ENCODE peak calls at places on chromosomes 4 and X, in eight cellular contexts. E is substantia nigra; L is stimulated activated naive CD8-positive, alpha-beta T cell treated with anti-CD3 and anti-CD28 coated beads, Interleukin-15, Interleukin-2, amounts not matched to agents 100 U/mL and 50 U/mL, for 24 hours; Z is activated CD8-positive, alpha-beta memory T cell treated with anti-CD3 and anti-CD28 coated beads for 4 hours; I is globus pallidus; O is IMR-90; D is foreskin keratinocyte; R is activated CD8-positive, alpha-beta T cell treated with anti-CD3 and anti-CD28 coated beads, Interleukin-2, amount 10 ng/mL, durations not matched to agents 7 days and 5 days. M is an unnamed sample.

GRCh38 chr4:86508436-86508835 is 85.7 kb upstream of the PTPN13 start:
- DNase-seq in E (no peak), L (no peak), Z (no peak), I (no peak), O (peak), D (no peak), R (no peak), M (no peak)

GRCh38 chr4:83677656-83678055 is 141.7 kb downstream of the GPAT3 start:
- DNase-seq in E (no peak), L (no peak), Z (no peak), I (no peak), O (no peak), D (no peak), R (no peak), M (no peak)

GRCh38 chrX:55011294-55011693 is 11.1 kb downstream of the APEX2 start:
- DNase-seq in E (no peak), L (no peak), Z (no peak), I (no peak), O (peak), D (no peak), R (no peak), M (no peak)

GRCh38 chr4:3640587-3640962 is 108.4 kb upstream of the LRPAP1 start:
- DNase-seq in E (no peak), L (no peak), Z (no peak), I (no peak), O (peak), D (no peak), R (no peak), M (no peak)

GRCh38 chr4:76703676-76704075 is 194.3 kb downstream of the SOWAHB start:
- DNase-seq in E (no peak), L (no peak), Z (no peak), I (no peak), O (no peak), D (no peak), R (no peak), M (no peak)

GRCh38 chr4:77399831-77400230 is 205.8 kb upstream of the CXCL13 start:
- DNase-seq in E (no peak), L (no peak), Z (no peak), I (no peak), O (no peak), D (no peak), R (no peak), M (no peak)

GRCh38 chr4:76811604-76812412 is 86.1 kb downstream of the SOWAHB start:
- DNase-seq in E (no peak), L (no peak), Z (no peak), I (no peak), O (peak), D (no peak), R (no peak), M (no peak)

GRCh38 chr4:145770124-145770523 is 90.2 kb downstream of the C4orf51 start:
- DNase-seq in E (no peak), L (no peak), Z (no peak), I (no peak), O (no peak), D (no peak), R (no peak), M (no peak)

GRCh38 chr4:1463088-1463926 is 57.1 kb upstream of the NKX1-1 start:
- DNase-seq in E (no peak), L (no peak), Z (no peak), I (no peak), O (peak), D (no peak), R (no peak), M (no peak)

GRCh38 chr4:987689-988513 is 1.1 kb downstream of the IDUA start:
- DNase-seq in E (no peak), L (no peak), Z (no peak), I (no peak), O (no peak), D (no peak), R (no peak), M (no peak)

GRCh38 chr4:108172231-108172779 is 3.6 kb upstream of the LEF1 start:
- DNase-seq in E (no peak), L (peak), Z (no peak), I (no peak), O (no peak), D (no peak), R (peak), M (no peak)

GRCh38 chr4:61517144-61517543 is 317.0 kb downstream of the ADGRL3 start:
- DNase-seq in E (no peak), L (no peak), Z (no peak), I (no peak), O (no peak), D (no peak), R (no peak), M (no peak)

GRCh38 chr4:139902328-139903217 is 237.0 kb downstream of the MGST2 start:
- DNase-seq in E (no peak), L (no peak), Z (no peak), I (no peak), O (peak), D (no peak), R (no peak), M (no peak)

GRCh38 chrX:71652405-71652804 is 14.9 kb upstream of the LOC101059915 start:
- DNase-seq in E (peak), L (peak), Z (peak), I (peak), O (peak), D (no peak), R (peak), M (peak)

GRCh38 chr4:170388255-170388654 is 298.5 kb upstream of the AADAT start:
- DNase-seq in E (no peak), L (no peak), Z (no peak), I (no peak), O (peak), D (peak), R (no peak), M (no peak)

GRCh38 chrX:115642895-115643530 is 82.0 kb downstream of the PLS3 start:
- DNase-seq in E (no peak), L (peak), Z (no peak), I (peak), O (peak), D (no peak), R (peak), M (no peak)

GRCh38 chrX:154019633-154020499 is at the start of gene IRAK1:
- DNase-seq in E (peak), L (peak), Z (no peak), I (peak), O (peak), D (no peak), R (peak), M (no peak)

GRCh38 chr4:5710962-5711478 is at the start of gene EVC:
- DNase-seq in E (peak), L (peak), Z (no peak), I (peak), O (peak), D (peak), R (no peak), M (no peak)

GRCh38 chr4:164081371-164081770 is 586.9 kb downstream of the TMA16 start:
- DNase-seq in E (no peak), L (no peak), Z (no peak), I (no peak), O (no peak), D (no peak), R (no peak), M (no peak)

GRCh38 chrX:56468441-56468840 is 95.0 kb upstream of the UBQLN2 start:
- DNase-seq in E (no peak), L (no peak), Z (no peak), I (no peak), O (no peak), D (no peak), R (no peak), M (no peak)

GRCh38 chr4:131091896-131092295 is 1995.9 kb downstream of the C4orf33 start:
- DNase-seq in E (no peak), L (no peak), Z (no peak), I (peak), O (peak), D (no peak), R (no peak), M (no peak)

GRCh38 chr4:103144926-103145325 is 45.3 kb upstream of the BDH2 start:
- DNase-seq in E (no peak), L (no peak), Z (no peak), I (no peak), O (no peak), D (no peak), R (no peak), M (no peak)

GRCh38 chr4:183563874-183564273 is 59.0 kb downstream of the ING2 start:
- DNase-seq in E (peak), L (no peak), Z (no peak), I (peak), O (peak), D (peak), R (no peak), M (no peak)

GRCh38 chr4:93029774-93030173 is 726.0 kb downstream of the GRID2 start:
- DNase-seq in E (no peak), L (no peak), Z (no peak), I (no peak), O (no peak), D (no peak), R (no peak), M (no peak)

GRCh38 chr4:187357861-187358260 is 634.2 kb upstream of the FAT1 start:
- DNase-seq in E (no peak), L (no peak), Z (no peak), I (no peak), O (no peak), D (no peak), R (no peak), M (no peak)

GRCh38 chrX:134572816-134573682 is 85.2 kb downstream of the PLAC1 start:
- DNase-seq in E (no peak), L (no peak), Z (no peak), I (no peak), O (peak), D (peak), R (no peak), M (no peak)

GRCh38 chr4:7752649-7753048 is 187.0 kb downstream of the AFAP1 start:
- DNase-seq in E (no peak), L (no peak), Z (no peak), I (no peak), O (peak), D (no peak), R (no peak), M (no peak)

GRCh38 chrX:43500240-43500639 is 155.9 kb upstream of the MAOA start:
- DNase-seq in E (no peak), L (no peak), Z (no peak), I (no peak), O (no peak), D (no peak), R (no peak), M (no peak)

M was measured in activated naive CD8-positive, alpha-beta T cell treated with anti-CD3 and anti-CD28 coated beads, Interleukin-2, amount 50 U/mL, for 16 hours.